ENCODE peak calls at places on chromosomes 12 and 14, in ten cellular contexts. T is tibial nerve, J is K562, L is A549, V is HepG2, H is sigmoid colon, D is GM12878, N is H1, C is upper lobe of left lung, B is suprapubic skin. P is an unnamed sample. For H3K4me1, the result is how much of the 10 kb centered on the place peaks cover.

GRCh38 chr12:132106921-132107320 is 37.2 kb downstream of the DDX51 start:
- DNase-seq in T (no peak), J (no peak), L (no peak), V (no peak), H (no peak), D (no peak), N (no peak), C (no peak), B (no peak), P (no peak)

GRCh38 chr14:51087024-51087423 is 7.9 kb downstream of the TRIM9 start:
- DNase-seq in T (no peak), J (peak), L (peak), V (no peak), H (peak), D (no peak), N (no peak), C (no peak), B (no peak), P (peak)

GRCh38 chr12:61546296-61546695 is 713.9 kb upstream of the USP15 start:
- DNase-seq in T (no peak), J (no peak), L (no peak), V (no peak), H (no peak), D (no peak), N (no peak), C (no peak), B (no peak), P (no peak)

GRCh38 chr12:122326597-122326996 is 60.3 kb upstream of the VPS33A start:
- DNase-seq in T (no peak), J (no peak), L (no peak), V (no peak), H (no peak), D (no peak), N (no peak), C (no peak), B (no peak), P (no peak)

GRCh38 chr12:104453133-104453532 is 3.6 kb upstream of the CHST11 start:
- DNase-seq in T (no peak), J (no peak), L (no peak), V (no peak), H (no peak), D (no peak), N (no peak), C (no peak), B (no peak), P (no peak)

GRCh38 chr12:13347241-13348043 is 150.9 kb downstream of the EMP1 start:
- DNase-seq in T (no peak), J (no peak), L (peak), V (no peak), H (no peak), D (no peak), N (no peak), C (no peak), B (no peak), P (no peak)

GRCh38 chr14:42000450-42000849 is 393.8 kb downstream of the LRFN5 start:
- DNase-seq in T (no peak), J (no peak), L (no peak), V (no peak), H (no peak), D (no peak), N (no peak), C (no peak), B (no peak), P (no peak)

GRCh38 chr12:114682920-114683708 is 861 bp downstream of the TBX3 start:
- DNase-seq in T (no peak), J (no peak), L (peak), V (no peak), H (no peak), D (no peak), N (peak), C (no peak), B (no peak), P (peak)

GRCh38 chr14:93977790-93978581 is 1.6 kb upstream of the ASB2 start:
- DNase-seq in T (no peak), J (no peak), L (no peak), V (no peak), H (no peak), D (peak), N (no peak), C (no peak), B (no peak), P (peak)

GRCh38 chr12:120102189-120103043 is 14.1 kb downstream of the RAB35 start:
- DNase-seq in T (no peak), J (no peak), L (no peak), V (no peak), H (no peak), D (no peak), N (peak), C (no peak), B (no peak), P (no peak)

GRCh38 chr12:18966927-18967326 is 162.6 kb upstream of the PLEKHA5 start:
- DNase-seq in T (no peak), J (no peak), L (no peak), V (no peak), H (no peak), D (no peak), N (no peak), C (no peak), B (no peak), P (no peak)
- TF ChIP-seq EP300 in T (no peak), J (no peak), L (no peak), V (no peak), H (no peak), D (no peak), N (no peak), C (no peak), B (no peak), P (no peak)

GRCh38 chr14:105480807-105481801 is 5.6 kb upstream of the CRIP1 start:
- DNase-seq in T (peak), J (peak), L (peak), V (peak), H (peak), D (no peak), N (peak), C (peak), B (peak), P (peak)
- TF ChIP-seq POLR2A in T (peak), J (peak), L (peak), V (no peak), H (no peak), D (no peak), N (no peak), C (no peak), B (peak), P (peak)

GRCh38 chr12:95208678-95209077 is 8.6 kb downstream of the FGD6 start:
- DNase-seq in T (no peak), J (no peak), L (no peak), V (no peak), H (no peak), D (no peak), N (no peak), C (no peak), B (no peak), P (no peak)

GRCh38 chr12:95206916-95207315 is 10.4 kb downstream of the FGD6 start:
- DNase-seq in T (no peak), J (no peak), L (no peak), V (no peak), H (no peak), D (no peak), N (no peak), C (no peak), B (no peak), P (no peak)

GRCh38 chr12:95205016-95205415 is 12.3 kb downstream of the FGD6 start:
- DNase-seq in T (no peak), J (no peak), L (no peak), V (no peak), H (no peak), D (no peak), N (no peak), C (no peak), B (no peak), P (no peak)

GRCh38 chr12:95205685-95206084 is 11.6 kb downstream of the FGD6 start:
- DNase-seq in T (no peak), J (no peak), L (peak), V (no peak), H (peak), D (no peak), N (no peak), C (no peak), B (no peak), P (no peak)

GRCh38 chr12:95207407-95207806 is 9.9 kb downstream of the FGD6 start:
- DNase-seq in T (no peak), J (no peak), L (no peak), V (no peak), H (no peak), D (no peak), N (no peak), C (no peak), B (no peak), P (no peak)
- H3K4me1 ChIP-seq in T (under half), J (under half), L (half or more), V (under half), H (under half), D (under half), N (under half), C (under half), B (under half), P (under half)

GRCh38 chr14:73644531-73645247 is at the start of gene DNAL1:
- DNase-seq in T (peak), J (peak), L (peak), V (peak), H (peak), D (peak), N (peak), C (peak), B (peak), P (peak)
- TF ChIP-seq EP300 in T (peak), J (no peak), L (no peak), V (no peak), H (no peak), D (no peak), N (no peak), C (no peak), B (no peak), P (no peak)

GRCh38 chr12:6382371-6382770 is 1.6 kb upstream of the LTBR start:
- DNase-seq in T (no peak), J (no peak), L (no peak), V (no peak), H (no peak), D (no peak), N (no peak), C (no peak), B (no peak), P (no peak)
- TF ChIP-seq POLR2A in T (no peak), J (no peak), L (no peak), V (no peak), H (no peak), D (no peak), N (no peak), C (no peak), B (no peak), P (no peak)

DNA sequence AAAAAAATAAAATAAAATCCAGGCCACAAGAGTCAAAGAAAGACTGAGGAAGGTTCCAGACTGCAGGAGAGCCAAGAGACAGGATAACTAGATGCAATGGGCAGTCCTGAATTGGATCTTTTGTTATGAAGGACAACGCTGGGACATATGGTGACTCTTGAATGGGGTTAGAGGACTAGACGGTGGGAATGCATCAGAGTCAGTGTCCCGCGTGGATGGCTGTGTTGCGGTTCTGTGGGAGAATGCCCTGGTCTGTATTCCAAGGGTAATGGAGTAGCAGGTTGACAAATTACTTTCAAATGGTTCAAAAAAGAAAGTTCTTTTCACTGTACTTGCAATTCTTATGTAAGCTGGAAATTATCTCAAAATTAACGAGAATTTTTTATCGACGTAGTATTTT is 20.1 kb downstream of the SSH1 start:
- DNase-seq in T (no peak), J (no peak), L (no peak), V (no peak), H (no peak), D (no peak), N (no peak), C (no peak), B (no peak), P (no peak)
- H3K4me1 ChIP-seq in T (half or more), J (under half), L (half or more), V (under half), H (half or more), D (under half), N (under half), C (half or more), B (half or more), P (under half)

GRCh38 chr12:1234073-1234472 is 243.1 kb downstream of the ERC1 start:
- DNase-seq in T (no peak), J (no peak), L (no peak), V (peak), H (no peak), D (no peak), N (no peak), C (no peak), B (no peak), P (no peak)
- TF ChIP-seq EP300 in T (no peak), J (no peak), L (no peak), V (no peak), H (no peak), D (no peak), N (no peak), C (no peak), B (no peak), P (no peak)

GRCh38 chr14:60251877-60252276 is 2.9 kb downstream of the PPM1A start:
- DNase-seq in T (no peak), J (no peak), L (no peak), V (no peak), H (no peak), D (no peak), N (no peak), C (no peak), B (no peak), P (no peak)

GRCh38 chr14:60247994-60248696 is 876 bp upstream of the PPM1A start:
- DNase-seq in T (peak), J (peak), L (peak), V (peak), H (peak), D (peak), N (peak), C (peak), B (peak), P (peak)

GRCh38 chr14:60250318-60251035 is 1.5 kb downstream of the PPM1A start:
- DNase-seq in T (no peak), J (no peak), L (no peak), V (peak), H (no peak), D (no peak), N (no peak), C (peak), B (no peak), P (peak)

GRCh38 chr14:60249321-60250251 is 565 bp downstream of the PPM1A start:
- DNase-seq in T (peak), J (peak), L (peak), V (peak), H (peak), D (no peak), N (peak), C (peak), B (peak), P (peak)

GRCh38 chr14:60248697-60249314 is at the start of gene PPM1A:
- DNase-seq in T (peak), J (peak), L (peak), V (peak), H (peak), D (peak), N (peak), C (peak), B (peak), P (peak)
- TF ChIP-seq POLR2A in T (peak), J (peak), L (peak), V (peak), H (peak), D (peak), N (peak), C (peak), B (peak), P (peak)

DNA sequence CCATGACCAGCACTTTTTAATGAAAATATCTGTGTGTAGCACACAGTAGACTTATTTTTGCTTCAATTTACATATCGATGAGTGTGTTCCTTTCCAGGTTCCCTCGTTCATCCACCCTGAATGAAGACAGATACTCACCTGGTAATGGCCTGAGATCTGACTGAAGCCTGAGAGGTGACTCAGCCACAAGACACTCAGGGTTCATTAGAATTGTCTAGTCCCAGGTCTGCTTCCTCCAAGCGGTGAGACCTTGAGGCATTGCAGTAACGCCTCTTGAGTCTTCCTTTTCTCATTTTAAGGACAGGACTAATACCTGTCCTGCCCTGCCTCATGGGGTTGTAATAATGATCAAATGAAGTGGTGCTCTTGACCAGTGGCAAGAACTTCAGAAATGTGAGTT is 11.5 kb upstream of the KCNK13 start:
- DNase-seq in T (no peak), J (no peak), L (no peak), V (no peak), H (no peak), D (no peak), N (no peak), C (no peak), B (no peak), P (no peak)
- H3K4me1 ChIP-seq in T (under half), J (under half), L (under half), V (under half), H (under half), D (under half), N (under half), C (under half), B (under half), P (under half)